ENCODE peak calls at places on chromosome 16, in six cellular contexts. One of them, this sample, is unnamed. For H3K9me3 and H3K27me3, the result is how much of the 10 kb centered on the place peaks cover.

GRCh38 chr16:78460428-78460827 is 361.0 kb downstream of the WWOX start:
- DNase-seq in thoracic aorta: no peak
- DNase-seq in psoas muscle: no peak
- DNase-seq in HCT116: no peak
- DNase-seq in heart left ventricle: no peak
- DNase-seq in prostate gland: no peak
- DNase-seq in this sample: no peak

GRCh38 chr16:72800524-72800923 is 247.4 kb downstream of the ZFHX3 start:
- DNase-seq in HCT116: no peak
- DNase-seq in thoracic aorta: no peak
- DNase-seq in psoas muscle: no peak
- DNase-seq in prostate gland: no peak
- DNase-seq in heart left ventricle: no peak
- DNase-seq in this sample: no peak

GRCh38 chr16:10037771-10038170 is 144.5 kb downstream of the GRIN2A start:
- DNase-seq in thoracic aorta: no peak
- DNase-seq in heart left ventricle: no peak
- DNase-seq in psoas muscle: no peak
- DNase-seq in HCT116: no peak
- DNase-seq in prostate gland: no peak
- DNase-seq in this sample: no peak

GRCh38 chr16:17515421-17516210 is 44.9 kb upstream of the XYLT1 start:
- DNase-seq in thoracic aorta: no peak
- DNase-seq in HCT116: no peak
- DNase-seq in prostate gland: no peak
- DNase-seq in psoas muscle: no peak
- DNase-seq in heart left ventricle: no peak
- DNase-seq in this sample: no peak

GRCh38 chr16:31016018-31016417 is 5.6 kb upstream of the STX1B start:
- DNase-seq in thoracic aorta: no peak
- DNase-seq in HCT116: no peak
- DNase-seq in heart left ventricle: no peak
- DNase-seq in psoas muscle: no peak
- DNase-seq in prostate gland: no peak
- DNase-seq in this sample: no peak

GRCh38 chr16:50699345-50700159 is 6.1 kb downstream of the NOD2 start:
- DNase-seq in HCT116: no peak
- DNase-seq in psoas muscle: peak
- DNase-seq in prostate gland: no peak
- DNase-seq in heart left ventricle: no peak
- DNase-seq in thoracic aorta: no peak
- DNase-seq in this sample: no peak

GRCh38 chr16:82563401-82563800 is 63.4 kb upstream of the CDH13 start:
- DNase-seq in psoas muscle: no peak
- DNase-seq in heart left ventricle: no peak
- DNase-seq in thoracic aorta: no peak
- DNase-seq in prostate gland: no peak
- DNase-seq in HCT116: no peak
- DNase-seq in this sample: no peak

GRCh38 chr16:30382398-30383015 is at the start of gene SEPTIN1:
- DNase-seq in HCT116: no peak
- DNase-seq in thoracic aorta: no peak
- DNase-seq in heart left ventricle: no peak
- DNase-seq in prostate gland: no peak
- DNase-seq in psoas muscle: no peak
- DNase-seq in this sample: no peak

GRCh38 chr16:84633622-84634021 is 14.7 kb upstream of the KLHL36 start:
- DNase-seq in heart left ventricle: peak
- DNase-seq in prostate gland: no peak
- DNase-seq in psoas muscle: peak
- DNase-seq in HCT116: no peak
- DNase-seq in thoracic aorta: no peak
- DNase-seq in this sample: no peak

GRCh38 chr16:14509055-14509454 is 121.0 kb downstream of the PARN start:
- DNase-seq in HCT116: no peak
- DNase-seq in psoas muscle: no peak
- DNase-seq in heart left ventricle: no peak
- DNase-seq in thoracic aorta: no peak
- DNase-seq in prostate gland: no peak
- DNase-seq in this sample: no peak

GRCh38 chr16:12340151-12340733 is 363.7 kb downstream of the SNX29 start:
- DNase-seq in psoas muscle: no peak
- DNase-seq in prostate gland: peak
- DNase-seq in heart left ventricle: no peak
- DNase-seq in HCT116: peak
- DNase-seq in thoracic aorta: no peak
- DNase-seq in this sample: no peak

GRCh38 chr16:81956213-81956948 is 54.9 kb downstream of the SDR42E1 start:
- DNase-seq in heart left ventricle: no peak
- DNase-seq in prostate gland: no peak
- DNase-seq in HCT116: no peak
- DNase-seq in psoas muscle: no peak
- DNase-seq in thoracic aorta: no peak
- DNase-seq in this sample: no peak

GRCh38 chr16:12123462-12123861 is 146.9 kb downstream of the SNX29 start:
- DNase-seq in thoracic aorta: no peak
- DNase-seq in HCT116: no peak
- DNase-seq in prostate gland: no peak
- DNase-seq in heart left ventricle: no peak
- DNase-seq in psoas muscle: no peak
- DNase-seq in this sample: no peak

GRCh38 chr16:50269769-50270509 is 3.6 kb downstream of the ADCY7 start:
- DNase-seq in heart left ventricle: peak
- DNase-seq in thoracic aorta: no peak
- DNase-seq in prostate gland: no peak
- DNase-seq in psoas muscle: no peak
- DNase-seq in HCT116: no peak
- DNase-seq in this sample: no peak

GRCh38 chr16:71432906-71433305 is 8.9 kb downstream of the TLE7 start:
- DNase-seq in heart left ventricle: no peak
- DNase-seq in psoas muscle: no peak
- DNase-seq in prostate gland: no peak
- DNase-seq in HCT116: no peak
- DNase-seq in thoracic aorta: no peak
- DNase-seq in this sample: no peak

GRCh38 chr16:58317608-58318152 is 22.9 kb upstream of the PRSS54 start:
- DNase-seq in heart left ventricle: no peak
- DNase-seq in thoracic aorta: no peak
- DNase-seq in psoas muscle: no peak
- DNase-seq in HCT116: no peak
- DNase-seq in prostate gland: no peak
- DNase-seq in this sample: no peak

GRCh38 chr16:4663756-4664465 is 29.5 kb upstream of the NUDT16L1 start:
- DNase-seq in thoracic aorta: no peak
- DNase-seq in heart left ventricle: no peak
- DNase-seq in HCT116: no peak
- DNase-seq in prostate gland: no peak
- DNase-seq in psoas muscle: peak
- DNase-seq in this sample: no peak

GRCh38 chr16:80614908-80615696 is 74.3 kb downstream of the DYNLRB2 start:
- DNase-seq in psoas muscle: no peak
- DNase-seq in heart left ventricle: no peak
- DNase-seq in prostate gland: no peak
- DNase-seq in HCT116: peak
- DNase-seq in thoracic aorta: no peak
- DNase-seq in this sample: peak

DNA sequence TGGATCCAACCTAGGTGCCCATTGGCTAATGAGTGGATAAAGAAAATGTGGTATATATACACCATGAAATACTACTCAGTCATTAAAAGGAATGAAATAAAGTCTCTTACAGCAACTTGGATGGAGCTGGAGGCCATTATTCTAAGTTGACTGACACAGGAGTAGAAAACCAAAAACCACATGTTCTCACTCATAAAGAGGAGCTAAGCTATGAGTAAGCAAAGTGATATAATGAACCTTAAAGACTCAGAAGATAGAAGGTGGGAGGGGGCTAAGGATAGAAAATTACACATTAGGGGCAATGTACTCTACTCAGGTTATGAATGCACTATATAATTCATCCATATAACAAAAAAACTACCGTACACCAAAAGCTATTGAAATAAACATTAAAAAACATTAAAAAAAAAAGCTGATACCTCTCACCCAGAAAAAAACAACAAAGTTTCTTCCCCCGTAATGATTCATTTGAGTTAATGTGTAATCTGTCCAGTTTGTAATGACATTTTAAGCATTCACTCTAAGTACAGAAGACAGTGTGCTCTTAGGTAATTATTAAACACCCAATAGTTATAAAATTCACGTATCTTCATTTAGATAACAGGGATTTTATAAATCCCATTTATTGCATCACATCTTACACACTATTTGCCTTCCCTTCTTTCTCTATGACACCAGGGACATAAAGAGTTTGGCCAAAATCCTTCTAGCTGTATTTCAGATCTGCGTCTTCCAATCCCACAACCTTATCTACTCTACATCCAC is 941.5 kb downstream of the CDH11 start:
- DNase-seq in thoracic aorta: no peak
- DNase-seq in prostate gland: no peak
- DNase-seq in HCT116: no peak
- DNase-seq in heart left ventricle: no peak
- DNase-seq in psoas muscle: no peak
- DNase-seq in this sample: no peak
- H3K9me3 ChIP-seq in thoracic aorta: under half
- H3K9me3 ChIP-seq in prostate gland: under half
- H3K9me3 ChIP-seq in HCT116: under half
- H3K9me3 ChIP-seq in heart left ventricle: under half
- H3K9me3 ChIP-seq in psoas muscle: under half
- H3K9me3 ChIP-seq in this sample: under half

GRCh38 chr16:56382901-56383355 is 42.4 kb downstream of the AMFR start:
- DNase-seq in heart left ventricle: no peak
- DNase-seq in HCT116: no peak
- DNase-seq in thoracic aorta: no peak
- DNase-seq in psoas muscle: no peak
- DNase-seq in prostate gland: no peak
- DNase-seq in this sample: peak
- H3K27ac ChIP-seq in heart left ventricle: no peak
- H3K27ac ChIP-seq in HCT116: no peak
- H3K27ac ChIP-seq in thoracic aorta: no peak
- H3K27ac ChIP-seq in psoas muscle: no peak
- H3K27ac ChIP-seq in prostate gland: no peak
- H3K27ac ChIP-seq in this sample: no peak

GRCh38 chr16:88938933-88939813 is 37.8 kb downstream of the CBFA2T3 start:
- DNase-seq in prostate gland: no peak
- DNase-seq in psoas muscle: peak
- DNase-seq in heart left ventricle: peak
- DNase-seq in HCT116: no peak
- DNase-seq in thoracic aorta: no peak
- DNase-seq in this sample: no peak
- H3K27me3 ChIP-seq in prostate gland: under half
- H3K27me3 ChIP-seq in psoas muscle: under half
- H3K27me3 ChIP-seq in heart left ventricle: under half
- H3K27me3 ChIP-seq in HCT116: under half
- H3K27me3 ChIP-seq in thoracic aorta: under half
- H3K27me3 ChIP-seq in this sample: half or more

GRCh38 chr16:27417047-27417671 is 15.2 kb downstream of the IL21R start:
- DNase-seq in thoracic aorta: no peak
- DNase-seq in HCT116: no peak
- DNase-seq in psoas muscle: no peak
- DNase-seq in prostate gland: no peak
- DNase-seq in heart left ventricle: no peak
- DNase-seq in this sample: no peak
- H3K9me3 ChIP-seq in thoracic aorta: under half
- H3K9me3 ChIP-seq in HCT116: under half
- H3K9me3 ChIP-seq in psoas muscle: under half
- H3K9me3 ChIP-seq in prostate gland: under half
- H3K9me3 ChIP-seq in heart left ventricle: under half
- H3K9me3 ChIP-seq in this sample: under half

GRCh38 chr16:3149630-3150345 is 15.0 kb downstream of the ZNF213 start:
- DNase-seq in thoracic aorta: no peak
- DNase-seq in heart left ventricle: peak
- DNase-seq in psoas muscle: peak
- DNase-seq in prostate gland: peak
- DNase-seq in HCT116: no peak
- DNase-seq in this sample: no peak
- H3K27ac ChIP-seq in thoracic aorta: peak
- H3K27ac ChIP-seq in heart left ventricle: peak
- H3K27ac ChIP-seq in psoas muscle: peak
- H3K27ac ChIP-seq in prostate gland: peak
- H3K27ac ChIP-seq in HCT116: peak
- H3K27ac ChIP-seq in this sample: peak

DNA sequence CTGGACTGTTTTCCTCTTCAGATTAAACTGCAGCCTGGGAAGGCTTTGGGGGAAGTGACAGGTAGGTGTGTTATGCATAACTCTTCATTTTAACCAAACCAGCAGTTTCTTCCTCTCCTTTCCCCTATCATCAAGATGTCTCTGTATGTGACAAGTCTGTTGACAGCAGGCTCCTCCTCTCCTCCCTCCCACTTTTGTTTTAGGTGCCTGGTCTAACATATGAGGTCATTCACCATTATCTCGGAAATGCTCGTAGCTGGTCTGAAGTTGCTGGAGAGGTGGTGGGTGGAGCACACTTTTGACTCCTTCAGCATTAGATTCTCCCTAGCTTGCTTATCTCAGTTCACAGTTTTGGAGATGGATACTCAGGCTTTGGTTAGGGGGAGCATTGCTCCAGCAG is 571.0 kb upstream of the EEF2KMT start:
- DNase-seq in thoracic aorta: no peak
- DNase-seq in prostate gland: no peak
- DNase-seq in psoas muscle: no peak
- DNase-seq in heart left ventricle: no peak
- DNase-seq in HCT116: no peak
- DNase-seq in this sample: no peak
- H3K27me3 ChIP-seq in thoracic aorta: under half
- H3K27me3 ChIP-seq in prostate gland: under half
- H3K27me3 ChIP-seq in psoas muscle: under half
- H3K27me3 ChIP-seq in heart left ventricle: under half
- H3K27me3 ChIP-seq in HCT116: under half
- H3K27me3 ChIP-seq in this sample: under half

DNA sequence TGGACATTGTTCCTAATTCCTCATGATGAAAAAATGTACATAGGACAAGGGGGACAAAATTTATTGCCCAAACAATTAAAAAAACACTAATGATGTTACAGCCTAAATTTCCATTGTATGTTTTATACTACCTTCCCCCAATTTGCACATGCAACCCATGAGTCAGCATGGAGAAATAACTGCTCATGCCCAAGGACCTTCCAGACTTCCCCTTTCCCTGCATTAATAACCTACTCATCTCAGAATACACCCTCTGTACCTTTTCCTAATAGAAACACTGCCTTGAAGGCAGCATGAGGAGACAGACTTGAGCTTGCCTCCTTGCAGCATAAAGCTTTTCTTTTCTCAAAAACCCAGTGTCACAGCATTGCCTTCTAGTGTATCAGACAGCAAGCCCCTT is 2402.8 kb downstream of the TP53TG3F start:
- DNase-seq in psoas muscle: no peak
- DNase-seq in heart left ventricle: no peak
- DNase-seq in HCT116: no peak
- DNase-seq in prostate gland: no peak
- DNase-seq in thoracic aorta: no peak
- DNase-seq in this sample: no peak
- H3K9me3 ChIP-seq in psoas muscle: under half
- H3K9me3 ChIP-seq in heart left ventricle: under half
- H3K9me3 ChIP-seq in HCT116: under half
- H3K9me3 ChIP-seq in prostate gland: under half
- H3K9me3 ChIP-seq in thoracic aorta: under half
- H3K9me3 ChIP-seq in this sample: under half

DNA sequence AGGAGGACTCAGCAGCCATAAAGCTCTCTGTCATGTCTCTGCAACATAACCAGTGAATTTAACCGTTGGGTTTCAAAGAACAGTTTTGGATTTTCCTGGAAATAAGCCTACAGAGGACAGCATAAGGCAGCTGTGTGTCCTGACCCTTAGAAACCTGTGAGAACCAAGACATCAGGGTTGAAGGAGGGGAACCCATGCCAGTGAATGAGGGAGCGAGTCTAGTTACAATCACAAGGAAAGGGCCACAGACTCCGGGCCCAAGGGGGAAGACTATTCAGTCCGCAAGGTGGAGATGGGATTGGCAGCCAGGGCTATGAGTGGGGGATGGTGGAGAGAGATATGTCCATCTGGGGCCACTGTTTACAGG is 71.6 kb downstream of the GNAO1 start:
- DNase-seq in heart left ventricle: no peak
- DNase-seq in HCT116: no peak
- DNase-seq in thoracic aorta: no peak
- DNase-seq in psoas muscle: no peak
- DNase-seq in prostate gland: no peak
- DNase-seq in this sample: no peak
- H3K27ac ChIP-seq in heart left ventricle: no peak
- H3K27ac ChIP-seq in HCT116: no peak
- H3K27ac ChIP-seq in thoracic aorta: no peak
- H3K27ac ChIP-seq in psoas muscle: no peak
- H3K27ac ChIP-seq in prostate gland: no peak
- H3K27ac ChIP-seq in this sample: no peak